ENCODE peak calls at places on chromosomes 4 and X, in ten cellular contexts. G, F, Y, Z, P, X, W, S, A and B are unnamed samples.

GRCh38 chr4:38621004-38621684 is 42.9 kb upstream of the KLF3 start:
- DNase-seq in G (peak; percentile 15), F (peak; percentile 84), Y (no peak), Z (no peak), P (no peak), X (no peak), W (no peak), S (peak; percentile 91), A (no peak), B (no peak)

GRCh38 chrX:13764284-13764683 is 29.7 kb downstream of the OFD1 start:
- DNase-seq in G (no peak), F (no peak), Y (no peak), Z (no peak), P (no peak), X (no peak), W (no peak), S (no peak), A (no peak), B (no peak)

GRCh38 chr4:18689308-18689915 is 667.9 kb upstream of the LCORL start:
- DNase-seq in G (peak; percentile 40), F (peak; percentile 5), Y (peak; percentile 15), Z (peak; percentile 9), P (no peak), X (peak; percentile 51), W (peak; percentile 8), S (peak; percentile 76), A (no peak), B (peak; percentile 43)

GRCh38 chr4:76666940-76667532 is 230.9 kb downstream of the SOWAHB start:
- DNase-seq in G (no peak), F (no peak), Y (no peak), Z (no peak), P (no peak), X (no peak), W (no peak), S (no peak), A (no peak), B (no peak)

GRCh38 chr4:108143515-108143914 is 25.2 kb downstream of the LEF1 start:
- DNase-seq in G (no peak), F (no peak), Y (no peak), Z (no peak), P (no peak), X (no peak), W (no peak), S (no peak), A (no peak), B (no peak)

GRCh38 chr4:90951037-90951436 is 823.8 kb downstream of the CCSER1 start:
- DNase-seq in G (peak; percentile 20), F (peak; percentile 61), Y (no peak), Z (no peak), P (no peak), X (peak; percentile 84), W (no peak), S (peak; percentile 92), A (no peak), B (no peak)

GRCh38 chrX:135389243-135389642 is 32.5 kb upstream of the SMIM10L2A start:
- DNase-seq in G (no peak), F (no peak), Y (no peak), Z (no peak), P (no peak), X (no peak), W (no peak), S (peak; percentile 51), A (no peak), B (no peak)

GRCh38 chr4:81260443-81261102 is 45.6 kb upstream of the PRKG2 start:
- DNase-seq in G (peak; percentile 8), F (no peak), Y (no peak), Z (no peak), P (no peak), X (peak; percentile 4), W (peak; percentile 6), S (peak; percentile 32), A (no peak), B (no peak)

GRCh38 chr4:10620935-10621488 is 63.6 kb downstream of the CLNK start:
- DNase-seq in G (no peak), F (no peak), Y (no peak), Z (no peak), P (no peak), X (no peak), W (no peak), S (no peak), A (no peak), B (no peak)

GRCh38 chr4:40003986-40004385 is 26.3 kb upstream of the PDS5A start:
- DNase-seq in G (no peak), F (no peak), Y (no peak), Z (no peak), P (no peak), X (no peak), W (no peak), S (peak; percentile 20), A (no peak), B (no peak)

GRCh38 chr4:52617467-52618017 is 41.6 kb downstream of the USP46 start:
- DNase-seq in G (no peak), F (no peak), Y (no peak), Z (no peak), P (no peak), X (no peak), W (no peak), S (no peak), A (no peak), B (no peak)

GRCh38 chr4:36224969-36225903 is 19.1 kb downstream of the ARAP2 start:
- DNase-seq in G (no peak), F (no peak), Y (no peak), Z (no peak), P (no peak), X (no peak), W (no peak), S (peak; percentile 8), A (no peak), B (no peak)

GRCh38 chrX:120672389-120672788 is 42.5 kb upstream of the C1GALT1C1 start:
- DNase-seq in G (no peak), F (peak; percentile 51), Y (no peak), Z (no peak), P (no peak), X (peak; percentile 49), W (no peak), S (peak; percentile 83), A (no peak), B (no peak)

GRCh38 chr4:156945532-156945931 is 26.1 kb downstream of the PDGFC start:
- DNase-seq in G (no peak), F (no peak), Y (no peak), Z (no peak), P (no peak), X (no peak), W (no peak), S (peak; percentile 52), A (no peak), B (no peak)

GRCh38 chrX:258291-259040 is 22.7 kb upstream of the PLCXD1 start:
- DNase-seq in G (no peak), F (no peak), Y (no peak), Z (no peak), P (no peak), X (no peak), W (no peak), S (no peak), A (no peak), B (no peak)

GRCh38 chrX:118655561-118656246 is 71.7 kb upstream of the IL13RA1 start:
- DNase-seq in G (no peak), F (no peak), Y (no peak), Z (no peak), P (no peak), X (no peak), W (no peak), S (peak; percentile 76), A (no peak), B (no peak)

GRCh38 chr4:186486172-186486571 is 69.2 kb downstream of the MTNR1A start:
- DNase-seq in G (no peak), F (no peak), Y (no peak), Z (no peak), P (no peak), X (no peak), W (no peak), S (no peak), A (no peak), B (no peak)